ENCODE peak calls at places on chromosomes 11 and 22, in five cellular contexts. One of them, this sample, is unnamed.

GRCh38 chr11:16607675-16608644 is 130.5 kb upstream of the C11orf58 start:
- DNase-seq in epithelial cell of esophagus: peak
- DNase-seq in left ventricle myocardium inferior: peak
- DNase-seq in brain microvascular endothelial cell: peak
- DNase-seq in K562: peak
- DNase-seq in this sample: peak

GRCh38 chr11:60929774-60930173 is 5.5 kb downstream of the TMEM132A start:
- DNase-seq in epithelial cell of esophagus: no peak
- DNase-seq in left ventricle myocardium inferior: no peak
- DNase-seq in brain microvascular endothelial cell: no peak
- DNase-seq in K562: no peak
- DNase-seq in this sample: no peak

GRCh38 chr22:24473278-24473677 is 21.9 kb upstream of the UPB1 start:
- DNase-seq in epithelial cell of esophagus: no peak
- DNase-seq in left ventricle myocardium inferior: no peak
- DNase-seq in brain microvascular endothelial cell: no peak
- DNase-seq in K562: no peak
- DNase-seq in this sample: no peak

GRCh38 chr22:37731804-37732471 is 35.1 kb downstream of the TRIOBP start:
- DNase-seq in epithelial cell of esophagus: no peak
- DNase-seq in left ventricle myocardium inferior: no peak
- DNase-seq in brain microvascular endothelial cell: no peak
- DNase-seq in K562: peak
- DNase-seq in this sample: no peak

GRCh38 chr11:124193221-124193945 is 10.2 kb downstream of the OR10D3 start:
- DNase-seq in epithelial cell of esophagus: no peak
- DNase-seq in left ventricle myocardium inferior: no peak
- DNase-seq in brain microvascular endothelial cell: no peak
- DNase-seq in K562: no peak
- DNase-seq in this sample: no peak

GRCh38 chr22:41022470-41023298 is 69.7 kb upstream of the EP300 start:
- DNase-seq in epithelial cell of esophagus: peak
- DNase-seq in left ventricle myocardium inferior: peak
- DNase-seq in brain microvascular endothelial cell: peak
- DNase-seq in K562: peak
- DNase-seq in this sample: peak

GRCh38 chr11:57499413-57499982 is 16.0 kb downstream of the SLC43A1 start:
- DNase-seq in epithelial cell of esophagus: peak
- DNase-seq in left ventricle myocardium inferior: peak
- DNase-seq in brain microvascular endothelial cell: peak
- DNase-seq in K562: peak
- DNase-seq in this sample: peak

GRCh38 chr11:119144825-119145476 is 3.9 kb upstream of the ABCG4 start:
- DNase-seq in epithelial cell of esophagus: peak
- DNase-seq in left ventricle myocardium inferior: peak
- DNase-seq in brain microvascular endothelial cell: peak
- DNase-seq in K562: peak
- DNase-seq in this sample: peak

GRCh38 chr11:119905162-119905561 is 176.2 kb upstream of the NECTIN1 start:
- DNase-seq in epithelial cell of esophagus: no peak
- DNase-seq in left ventricle myocardium inferior: no peak
- DNase-seq in brain microvascular endothelial cell: no peak
- DNase-seq in K562: no peak
- DNase-seq in this sample: no peak

GRCh38 chr11:72222106-72222891 is 2.3 kb upstream of the INPPL1 start:
- DNase-seq in epithelial cell of esophagus: no peak
- DNase-seq in left ventricle myocardium inferior: no peak
- DNase-seq in brain microvascular endothelial cell: no peak
- DNase-seq in K562: peak
- DNase-seq in this sample: no peak

GRCh38 chr11:132177106-132177505 is 806.7 kb downstream of the NTM start:
- DNase-seq in epithelial cell of esophagus: peak
- DNase-seq in left ventricle myocardium inferior: no peak
- DNase-seq in brain microvascular endothelial cell: peak
- DNase-seq in K562: no peak
- DNase-seq in this sample: peak

GRCh38 chr11:21622995-21623394 is 569.9 kb upstream of the ANO5 start:
- DNase-seq in epithelial cell of esophagus: no peak
- DNase-seq in left ventricle myocardium inferior: no peak
- DNase-seq in brain microvascular endothelial cell: no peak
- DNase-seq in K562: no peak
- DNase-seq in this sample: no peak

GRCh38 chr11:14408612-14409011 is 49.6 kb upstream of the RRAS2 start:
- DNase-seq in epithelial cell of esophagus: no peak
- DNase-seq in left ventricle myocardium inferior: no peak
- DNase-seq in brain microvascular endothelial cell: no peak
- DNase-seq in K562: no peak
- DNase-seq in this sample: no peak

GRCh38 chr11:108857382-108857781 is 192.5 kb downstream of the DDX10 start:
- DNase-seq in epithelial cell of esophagus: no peak
- DNase-seq in left ventricle myocardium inferior: peak
- DNase-seq in brain microvascular endothelial cell: no peak
- DNase-seq in K562: no peak
- DNase-seq in this sample: peak

GRCh38 chr11:126716456-126717083 is 284.0 kb downstream of the KIRREL3 start:
- DNase-seq in epithelial cell of esophagus: no peak
- DNase-seq in left ventricle myocardium inferior: no peak
- DNase-seq in brain microvascular endothelial cell: peak
- DNase-seq in K562: peak
- DNase-seq in this sample: peak

GRCh38 chr22:19817561-19818263 is 37.0 kb downstream of the GNB1L start:
- DNase-seq in epithelial cell of esophagus: no peak
- DNase-seq in left ventricle myocardium inferior: no peak
- DNase-seq in brain microvascular endothelial cell: no peak
- DNase-seq in K562: no peak
- DNase-seq in this sample: no peak

GRCh38 chr11:133828861-133829260 is 16.5 kb downstream of the SPATA19 start:
- DNase-seq in epithelial cell of esophagus: no peak
- DNase-seq in left ventricle myocardium inferior: no peak
- DNase-seq in brain microvascular endothelial cell: no peak
- DNase-seq in K562: no peak
- DNase-seq in this sample: no peak

GRCh38 chr11:57502870-57503269 is 12.6 kb downstream of the SLC43A1 start:
- DNase-seq in epithelial cell of esophagus: no peak
- DNase-seq in left ventricle myocardium inferior: no peak
- DNase-seq in brain microvascular endothelial cell: no peak
- DNase-seq in K562: no peak
- DNase-seq in this sample: no peak

GRCh38 chr11:72409458-72409857 is 24.9 kb downstream of the CLPB start:
- DNase-seq in epithelial cell of esophagus: no peak
- DNase-seq in left ventricle myocardium inferior: no peak
- DNase-seq in brain microvascular endothelial cell: no peak
- DNase-seq in K562: no peak
- DNase-seq in this sample: no peak

GRCh38 chr11:121446752-121447156 is 5.4 kb upstream of the SORL1 start:
- DNase-seq in epithelial cell of esophagus: no peak
- DNase-seq in left ventricle myocardium inferior: no peak
- DNase-seq in brain microvascular endothelial cell: no peak
- DNase-seq in K562: no peak
- DNase-seq in this sample: peak

GRCh38 chr22:26883393-26883792 is 226.0 kb downstream of the MIAT start:
- DNase-seq in epithelial cell of esophagus: no peak
- DNase-seq in left ventricle myocardium inferior: no peak
- DNase-seq in brain microvascular endothelial cell: no peak
- DNase-seq in K562: no peak
- DNase-seq in this sample: no peak

GRCh38 chr11:76314741-76315090 is 66.2 kb downstream of the THAP12 start:
- DNase-seq in epithelial cell of esophagus: peak
- DNase-seq in left ventricle myocardium inferior: no peak
- DNase-seq in brain microvascular endothelial cell: peak
- DNase-seq in K562: no peak
- DNase-seq in this sample: peak

GRCh38 chr11:59400461-59401261 is 25.6 kb downstream of the OR5A2 start:
- DNase-seq in epithelial cell of esophagus: no peak
- DNase-seq in left ventricle myocardium inferior: no peak
- DNase-seq in brain microvascular endothelial cell: no peak
- DNase-seq in K562: no peak
- DNase-seq in this sample: no peak

GRCh38 chr11:25065711-25066110 is 568.9 kb downstream of the LUZP2 start:
- DNase-seq in epithelial cell of esophagus: peak
- DNase-seq in left ventricle myocardium inferior: no peak
- DNase-seq in brain microvascular endothelial cell: no peak
- DNase-seq in K562: no peak
- DNase-seq in this sample: peak

GRCh38 chr22:39923689-39924088 is 22.8 kb downstream of the GRAP2 start:
- DNase-seq in epithelial cell of esophagus: no peak
- DNase-seq in left ventricle myocardium inferior: no peak
- DNase-seq in brain microvascular endothelial cell: no peak
- DNase-seq in K562: no peak
- DNase-seq in this sample: no peak

GRCh38 chr11:70397336-70397982 is 870 bp upstream of the CTTN start:
- DNase-seq in epithelial cell of esophagus: no peak
- DNase-seq in left ventricle myocardium inferior: no peak
- DNase-seq in brain microvascular endothelial cell: peak
- DNase-seq in K562: peak
- DNase-seq in this sample: peak

DNA sequence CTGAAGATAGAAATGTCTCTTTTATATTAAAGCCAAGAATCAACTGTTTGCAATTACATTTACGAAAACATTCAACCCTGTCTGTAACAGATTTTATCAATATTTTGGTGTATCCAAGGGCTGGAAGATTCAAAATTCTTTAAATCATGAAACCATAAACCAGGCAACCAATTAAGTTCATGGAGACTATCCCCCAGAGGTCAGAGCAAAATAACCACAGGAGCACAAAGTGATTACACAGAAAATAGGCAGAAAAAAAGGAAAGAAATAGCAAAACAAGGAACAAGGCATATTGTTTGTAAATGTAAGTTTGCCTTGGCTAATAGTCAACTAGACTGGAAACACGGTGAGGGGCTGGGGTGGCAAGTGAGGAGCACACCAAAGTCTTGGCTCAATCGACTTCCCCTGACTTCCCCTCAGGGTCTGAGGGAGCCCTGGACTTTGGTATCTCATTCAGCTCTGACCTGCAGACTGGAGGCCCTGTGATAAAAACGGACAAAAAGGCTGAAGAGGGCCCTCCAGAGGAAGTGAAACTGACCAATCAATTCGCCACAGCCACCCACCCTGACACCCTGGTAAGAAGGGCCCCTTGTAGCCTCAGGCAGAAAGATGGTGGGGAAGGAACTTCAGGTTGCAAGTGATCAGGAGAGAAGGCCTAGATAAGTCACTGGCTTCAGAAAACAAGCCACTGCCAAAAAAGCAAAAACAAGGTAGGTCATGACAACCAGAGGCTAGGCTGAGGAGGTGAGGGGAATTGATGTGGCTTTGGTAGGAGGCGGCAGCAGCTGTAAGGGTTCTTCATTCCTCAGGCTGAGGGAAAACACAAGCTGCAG is 1.9 kb downstream of the SIK3 start:
- DNase-seq in epithelial cell of esophagus: no peak
- DNase-seq in left ventricle myocardium inferior: no peak
- DNase-seq in brain microvascular endothelial cell: no peak
- DNase-seq in K562: peak
- DNase-seq in this sample: no peak
- TF ChIP-seq CTCF in epithelial cell of esophagus: no peak
- TF ChIP-seq CTCF in left ventricle myocardium inferior: no peak
- TF ChIP-seq CTCF in brain microvascular endothelial cell: no peak
- TF ChIP-seq CTCF in K562: peak
- TF ChIP-seq CTCF in this sample: no peak

GRCh38 chr11:62443390-62444201 is 24.8 kb downstream of the SCGB1A1 start:
- DNase-seq in epithelial cell of esophagus: no peak
- DNase-seq in left ventricle myocardium inferior: peak
- DNase-seq in brain microvascular endothelial cell: no peak
- DNase-seq in K562: no peak
- DNase-seq in this sample: peak

GRCh38 chr11:62446091-62446490 is 27.3 kb downstream of the SCGB1A1 start:
- DNase-seq in epithelial cell of esophagus: no peak
- DNase-seq in left ventricle myocardium inferior: no peak
- DNase-seq in brain microvascular endothelial cell: no peak
- DNase-seq in K562: no peak
- DNase-seq in this sample: no peak

GRCh38 chr11:62445314-62445740 is 26.5 kb downstream of the SCGB1A1 start:
- DNase-seq in epithelial cell of esophagus: no peak
- DNase-seq in left ventricle myocardium inferior: peak
- DNase-seq in brain microvascular endothelial cell: no peak
- DNase-seq in K562: no peak
- DNase-seq in this sample: peak

GRCh38 chr11:62444835-62445234 is 26.0 kb downstream of the SCGB1A1 start:
- DNase-seq in epithelial cell of esophagus: no peak
- DNase-seq in left ventricle myocardium inferior: no peak
- DNase-seq in brain microvascular endothelial cell: no peak
- DNase-seq in K562: no peak
- DNase-seq in this sample: no peak

GRCh38 chr11:62444271-62444833 is 25.5 kb downstream of the SCGB1A1 start:
- DNase-seq in epithelial cell of esophagus: peak
- DNase-seq in left ventricle myocardium inferior: peak
- DNase-seq in brain microvascular endothelial cell: peak
- DNase-seq in K562: no peak
- DNase-seq in this sample: peak
- H3K4me3 ChIP-seq in epithelial cell of esophagus: peak
- H3K4me3 ChIP-seq in left ventricle myocardium inferior: peak
- H3K4me3 ChIP-seq in brain microvascular endothelial cell: peak
- H3K4me3 ChIP-seq in K562: no peak
- H3K4me3 ChIP-seq in this sample: peak

DNA sequence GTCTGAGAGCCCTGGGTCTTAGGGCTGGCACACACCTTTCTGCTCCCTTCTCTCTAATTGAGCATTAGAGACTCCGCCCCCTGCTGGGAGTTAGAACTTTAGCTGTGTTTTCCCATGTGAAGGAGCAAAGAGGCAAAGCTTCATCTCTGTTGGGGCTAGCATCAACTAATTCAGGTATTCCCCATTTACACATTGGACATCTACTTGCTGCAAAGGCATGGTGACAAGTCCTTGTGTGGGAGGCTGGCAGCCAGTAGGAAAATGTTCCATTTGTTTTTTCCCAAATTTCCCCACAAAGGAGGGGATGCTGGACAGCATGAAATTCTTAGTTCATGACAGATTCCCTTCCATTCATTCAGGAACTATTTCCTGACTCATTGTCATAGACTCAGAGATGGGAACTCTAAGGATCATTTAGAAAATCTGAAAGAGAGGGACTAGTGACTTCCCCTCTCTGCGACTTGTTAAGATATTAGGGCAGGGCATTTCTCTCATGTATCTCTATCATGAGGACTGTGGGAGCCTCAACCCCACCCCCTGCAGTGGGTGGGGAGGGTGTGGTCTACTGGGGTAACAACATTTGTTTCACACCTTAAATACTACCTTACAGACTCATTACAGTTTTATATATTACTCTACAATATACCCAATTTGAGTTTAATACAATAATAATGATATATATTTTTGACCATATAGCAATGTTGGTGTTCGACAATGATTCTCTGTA is 3.7 kb downstream of the CD44 start:
- DNase-seq in epithelial cell of esophagus: peak
- DNase-seq in left ventricle myocardium inferior: no peak
- DNase-seq in brain microvascular endothelial cell: peak
- DNase-seq in K562: peak
- DNase-seq in this sample: peak
- TF ChIP-seq CTCF in epithelial cell of esophagus: no peak
- TF ChIP-seq CTCF in left ventricle myocardium inferior: no peak
- TF ChIP-seq CTCF in brain microvascular endothelial cell: no peak
- TF ChIP-seq CTCF in K562: peak
- TF ChIP-seq CTCF in this sample: no peak

DNA sequence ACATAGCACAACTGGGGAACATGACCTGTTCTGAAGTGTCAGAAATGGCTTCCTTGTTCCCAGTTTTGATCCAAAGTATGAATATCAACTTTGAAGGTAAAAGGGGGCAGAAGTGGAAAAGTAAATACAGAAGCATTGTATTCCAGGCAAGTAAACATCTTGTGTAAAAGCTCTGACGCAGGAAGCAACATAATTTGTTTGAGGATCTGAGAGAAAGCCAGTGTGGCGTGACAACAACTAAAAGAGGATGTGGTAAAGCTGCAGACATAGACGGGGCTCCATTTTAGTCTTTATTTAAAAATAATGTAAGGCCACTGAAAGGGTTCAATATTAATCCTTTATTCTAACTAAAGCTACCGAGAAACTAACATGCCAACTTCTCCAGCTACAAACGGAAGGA is 310.2 kb downstream of the DLG2 start:
- DNase-seq in epithelial cell of esophagus: no peak
- DNase-seq in left ventricle myocardium inferior: no peak
- DNase-seq in brain microvascular endothelial cell: no peak
- DNase-seq in K562: no peak
- DNase-seq in this sample: no peak
- H3K4me3 ChIP-seq in epithelial cell of esophagus: no peak
- H3K4me3 ChIP-seq in left ventricle myocardium inferior: no peak
- H3K4me3 ChIP-seq in brain microvascular endothelial cell: no peak
- H3K4me3 ChIP-seq in K562: no peak
- H3K4me3 ChIP-seq in this sample: no peak

This sample was measured in fibroblast of pulmonary artery.